ENCODE peak calls at places on chromosome 20, in four cellular contexts. One of them, this sample, is unnamed.

GRCh38 chr20:58349586-58349985 is 39.4 kb upstream of the VAPB start:
- DNase-seq in cerebellum: no peak
- DNase-seq in ovary: no peak
- DNase-seq in brain microvascular endothelial cell: peak
- DNase-seq in this sample: peak

GRCh38 chr20:1434571-1435336 is 31.9 kb downstream of the NSFL1C start:
- DNase-seq in ovary: no peak
- DNase-seq in brain microvascular endothelial cell: peak
- DNase-seq in cerebellum: no peak
- DNase-seq in this sample: peak

GRCh38 chr20:6718660-6719059 is 48.8 kb upstream of the BMP2 start:
- DNase-seq in brain microvascular endothelial cell: no peak
- DNase-seq in ovary: no peak
- DNase-seq in cerebellum: no peak
- DNase-seq in this sample: no peak

GRCh38 chr20:31747640-31748039 is 8.6 kb downstream of the TPX2 start:
- DNase-seq in ovary: no peak
- DNase-seq in cerebellum: no peak
- DNase-seq in brain microvascular endothelial cell: no peak
- DNase-seq in this sample: peak

GRCh38 chr20:2738734-2739398 is 46.3 kb downstream of the EBF4 start:
- DNase-seq in ovary: no peak
- DNase-seq in brain microvascular endothelial cell: no peak
- DNase-seq in cerebellum: no peak
- DNase-seq in this sample: no peak

GRCh38 chr20:46928580-46929132 is 34.0 kb downstream of the EYA2 start:
- DNase-seq in ovary: no peak
- DNase-seq in brain microvascular endothelial cell: no peak
- DNase-seq in cerebellum: no peak
- DNase-seq in this sample: peak

GRCh38 chr20:10388571-10388970 is 45.5 kb downstream of the MKKS start:
- DNase-seq in cerebellum: no peak
- DNase-seq in brain microvascular endothelial cell: no peak
- DNase-seq in ovary: no peak
- DNase-seq in this sample: no peak

GRCh38 chr20:37927410-37928048 is 24.6 kb downstream of the VSTM2L start:
- DNase-seq in brain microvascular endothelial cell: no peak
- DNase-seq in ovary: no peak
- DNase-seq in cerebellum: no peak
- DNase-seq in this sample: no peak

GRCh38 chr20:31988430-31989015 is 20.6 kb downstream of the XKR7 start:
- DNase-seq in ovary: no peak
- DNase-seq in cerebellum: no peak
- DNase-seq in brain microvascular endothelial cell: no peak
- DNase-seq in this sample: no peak

GRCh38 chr20:25465398-25465797 is 57.9 kb downstream of the GINS1 start:
- DNase-seq in ovary: no peak
- DNase-seq in brain microvascular endothelial cell: no peak
- DNase-seq in cerebellum: no peak
- DNase-seq in this sample: no peak

GRCh38 chr20:63044204-63044600 is 37.4 kb upstream of the BHLHE23 start:
- DNase-seq in brain microvascular endothelial cell: no peak
- DNase-seq in ovary: no peak
- DNase-seq in cerebellum: no peak
- DNase-seq in this sample: no peak

GRCh38 chr20:57650756-57651483 is 30.7 kb upstream of the ZBP1 start:
- DNase-seq in ovary: peak
- DNase-seq in cerebellum: no peak
- DNase-seq in brain microvascular endothelial cell: no peak
- DNase-seq in this sample: peak

GRCh38 chr20:1676650-1677049 is 19.1 kb upstream of the SIRPG start:
- DNase-seq in ovary: no peak
- DNase-seq in brain microvascular endothelial cell: no peak
- DNase-seq in cerebellum: no peak
- DNase-seq in this sample: no peak

GRCh38 chr20:8368680-8369079 is 236.6 kb downstream of the PLCB1 start:
- DNase-seq in ovary: no peak
- DNase-seq in cerebellum: no peak
- DNase-seq in brain microvascular endothelial cell: no peak
- DNase-seq in this sample: no peak

GRCh38 chr20:31674895-31675827 is 37.4 kb downstream of the COX4I2 start:
- DNase-seq in cerebellum: peak
- DNase-seq in ovary: no peak
- DNase-seq in brain microvascular endothelial cell: peak
- DNase-seq in this sample: peak

GRCh38 chr20:50258790-50259483 is 68.3 kb downstream of the CEBPB start:
- DNase-seq in brain microvascular endothelial cell: no peak
- DNase-seq in ovary: no peak
- DNase-seq in cerebellum: no peak
- DNase-seq in this sample: no peak

GRCh38 chr20:53677447-53678314 is 84.0 kb upstream of the ZNF217 start:
- DNase-seq in brain microvascular endothelial cell: no peak
- DNase-seq in cerebellum: no peak
- DNase-seq in ovary: no peak
- DNase-seq in this sample: peak

This sample was measured in GM03348.